ENCODE peak calls at places on chromosome 17, in nine cellular contexts. O is hypothalamus; N is EH; K is NCI-H226; M is hepatocyte; R is sigmoid colon; L is CD4-positive, alpha-beta T cell; Q is amniotic epithelial cell; Y is NCI-H2171 treated with DMSO at 0.1 percent for 48 hours. B is an unnamed sample.

GRCh38 chr17:77136420-77136767 is 4.4 kb upstream of the SEC14L1 start:
- DNase-seq in O (no peak), N (no peak), K (no peak), M (no peak), R (no peak), L (no peak), Q (no peak), Y (no peak), B (no peak)

GRCh38 chr17:81000631-81001357 is 9.2 kb downstream of the CHMP6 start:
- DNase-seq in O (no peak), N (no peak), K (no peak), M (peak; percentile 3), R (no peak), L (no peak), Q (no peak), Y (no peak), B (no peak)

GRCh38 chr17:55730380-55730779 is 7.7 kb upstream of the TMEM100 start:
- DNase-seq in O (peak; percentile 10), N (no peak), K (no peak), M (no peak), R (no peak), L (no peak), Q (peak; percentile 45), Y (no peak), B (no peak)

GRCh38 chr17:69702078-69702477 is 287.6 kb downstream of the MAP2K6 start:
- DNase-seq in O (no peak), N (no peak), K (no peak), M (no peak), R (no peak), L (no peak), Q (no peak), Y (no peak), B (no peak)

GRCh38 chr17:22512057-22512456 is 819.7 kb downstream of the KCNJ18 start:
- DNase-seq in O (no peak), N (no peak), K (no peak), M (no peak), R (no peak), L (no peak), Q (no peak), Y (no peak), B (no peak)

GRCh38 chr17:70276931-70277330 is 107.6 kb downstream of the KCNJ2 start:
- DNase-seq in O (no peak), N (no peak), K (no peak), M (no peak), R (no peak), L (no peak), Q (no peak), Y (no peak), B (no peak)

GRCh38 chr17:72901098-72901497 is 191.4 kb downstream of the SLC39A11 start:
- DNase-seq in O (no peak), N (no peak), K (no peak), M (no peak), R (no peak), L (no peak), Q (no peak), Y (no peak), B (no peak)

GRCh38 chr17:76025294-76025693 is 1.8 kb downstream of the EVPL start:
- DNase-seq in O (no peak), N (no peak), K (no peak), M (no peak), R (no peak), L (no peak), Q (no peak), Y (no peak), B (no peak)

GRCh38 chr17:19270347-19270950 is 33.3 kb downstream of the EPN2 start:
- DNase-seq in O (no peak), N (no peak), K (no peak), M (no peak), R (peak; percentile 46), L (no peak), Q (no peak), Y (no peak), B (no peak)

GRCh38 chr17:34351041-34351575 is 5.2 kb upstream of the CCL13 start:
- DNase-seq in O (no peak), N (peak; percentile 24), K (no peak), M (no peak), R (no peak), L (no peak), Q (no peak), Y (no peak), B (no peak)

GRCh38 chr17:7947651-7948050 is 15.6 kb downstream of the CNTROB start:
- DNase-seq in O (no peak), N (no peak), K (no peak), M (no peak), R (no peak), L (no peak), Q (no peak), Y (no peak), B (no peak)

GRCh38 chr17:30321314-30321713 is 12.5 kb downstream of the TMIGD1 start:
- DNase-seq in O (no peak), N (no peak), K (no peak), M (no peak), R (no peak), L (no peak), Q (no peak), Y (no peak), B (no peak)

GRCh38 chr17:50270430-50271172 is 3.7 kb upstream of the TMEM92 start:
- DNase-seq in O (no peak), N (peak; percentile 92), K (no peak), M (peak; percentile 72), R (peak; percentile 84), L (no peak), Q (peak; percentile 54), Y (no peak), B (no peak)

GRCh38 chr17:60154616-60155426 is 5.0 kb downstream of the CA4 start:
- DNase-seq in O (no peak), N (peak; percentile 82), K (no peak), M (no peak), R (no peak), L (no peak), Q (peak; percentile 30), Y (peak; percentile 54), B (no peak)

GRCh38 chr17:68591583-68591982 is 9.6 kb downstream of the FAM20A start:
- DNase-seq in O (no peak), N (no peak), K (no peak), M (no peak), R (no peak), L (no peak), Q (peak; percentile 55), Y (no peak), B (no peak)

GRCh38 chr17:16428098-16428882 is 12.9 kb downstream of the TRPV2 start:
- DNase-seq in O (peak; percentile 35), N (peak; percentile 73), K (no peak), M (peak; percentile 74), R (no peak), L (peak; percentile 39), Q (peak; percentile 69), Y (peak; percentile 13), B (no peak)

GRCh38 chr17:45231481-45232116 is 9.9 kb downstream of the FMNL1 start:
- DNase-seq in O (no peak), N (no peak), K (no peak), M (no peak), R (peak; percentile 66), L (no peak), Q (no peak), Y (peak; percentile 48), B (no peak)

GRCh38 chr17:41687828-41688640 is 651 bp upstream of the EIF1 start:
- DNase-seq in O (peak; percentile 85), N (peak; percentile 61), K (no peak), M (peak; percentile 69), R (peak; percentile 81), L (peak; percentile 59), Q (peak; percentile 21), Y (peak; percentile 70), B (peak; percentile 71)

GRCh38 chr17:73770115-73770848 is 126.0 kb upstream of the SDK2 start:
- DNase-seq in O (peak; percentile 75), N (peak; percentile 63), K (peak; percentile 33), M (peak; percentile 86), R (peak; percentile 93), L (no peak), Q (peak; percentile 49), Y (peak; percentile 88), B (no peak)